ENCODE peak calls at places on chromosomes 3 and 15, in four cellular contexts. B is A549, D is esophagus squamous epithelium, F is H1. A is an unnamed sample.

GRCh38 chr3:1082024-1082633 is 10.7 kb upstream of the CNTN6 start:
- DNase-seq in B (no peak), D (no peak), F (peak), A (no peak)

GRCh38 chr3:175526609-175527280 is 667.6 kb downstream of the NAALADL2 start:
- DNase-seq in B (no peak), D (no peak), F (no peak), A (no peak)

GRCh38 chr3:42705039-42705767 is 2.6 kb upstream of the HHATL start:
- DNase-seq in B (no peak), D (no peak), F (peak), A (peak)

GRCh38 chr15:52787123-52787503 is 3.0 kb downstream of the ONECUT1 start:
- DNase-seq in B (no peak), D (no peak), F (peak), A (no peak)

GRCh38 chr3:127610105-127610504 is 11.9 kb downstream of the MCM2 start:
- DNase-seq in B (no peak), D (no peak), F (no peak), A (no peak)

GRCh38 chr3:194497799-194498575 is 11.2 kb upstream of the ATP13A3 start:
- DNase-seq in B (no peak), D (no peak), F (no peak), A (no peak)

GRCh38 chr15:49962044-49962602 is 156.9 kb downstream of the ATP8B4 start:
- DNase-seq in B (no peak), D (no peak), F (no peak), A (no peak)

GRCh38 chr15:79978260-79978659 is 7.3 kb upstream of the BCL2A1 start:
- DNase-seq in B (no peak), D (no peak), F (no peak), A (no peak)

GRCh38 chr3:180383332-180384020 is 218.5 kb upstream of the TTC14 start:
- DNase-seq in B (no peak), D (no peak), F (no peak), A (no peak)

GRCh38 chr3:21226086-21226485 is 524.9 kb downstream of the ZNF385D start:
- DNase-seq in B (no peak), D (no peak), F (no peak), A (no peak)

GRCh38 chr3:3927965-3928364 is 128.7 kb downstream of the LRRN1 start:
- DNase-seq in B (no peak), D (no peak), F (no peak), A (no peak)

GRCh38 chr3:67018105-67018788 is 20.1 kb downstream of the KBTBD8 start:
- DNase-seq in B (no peak), D (no peak), F (no peak), A (no peak)

GRCh38 chr3:14490831-14491230 is 49.3 kb downstream of the GRIP2 start:
- DNase-seq in B (no peak), D (no peak), F (no peak), A (no peak)

GRCh38 chr15:76730262-76730661 is 174.9 kb downstream of the SCAPER start:
- DNase-seq in B (no peak), D (no peak), F (no peak), A (no peak)

GRCh38 chr3:171815977-171816595 is 5.8 kb upstream of the PLD1 start:
- DNase-seq in B (no peak), D (no peak), F (no peak), A (no peak)

GRCh38 chr3:69326821-69327433 is 59.0 kb downstream of the FRMD4B start:
- DNase-seq in B (no peak), D (no peak), F (no peak), A (no peak)

GRCh38 chr3:33091746-33092145 is 5.2 kb downstream of the GLB1 start:
- DNase-seq in B (no peak), D (no peak), F (no peak), A (no peak)

GRCh38 chr15:83282859-83283812 is 1.3 kb downstream of the BNC1 start:
- DNase-seq in B (no peak), D (no peak), F (peak), A (no peak)

GRCh38 chr15:68204776-68205557 is at the start of gene CALML4:
- DNase-seq in B (no peak), D (no peak), F (no peak), A (peak)

GRCh38 chr3:110265302-110265701 is 806.3 kb upstream of the NECTIN3 start:
- DNase-seq in B (no peak), D (no peak), F (no peak), A (no peak)

GRCh38 chr15:92677998-92678397 is 22.4 kb upstream of the FAM174B start:
- DNase-seq in B (no peak), D (no peak), F (no peak), A (no peak)

GRCh38 chr15:92683511-92683834 is 27.9 kb upstream of the FAM174B start:
- DNase-seq in B (no peak), D (no peak), F (peak), A (no peak)

GRCh38 chr15:92682772-92683510 is 27.4 kb upstream of the FAM174B start:
- DNase-seq in B (no peak), D (no peak), F (no peak), A (no peak)

GRCh38 chr15:92681141-92681622 is 25.6 kb upstream of the FAM174B start:
- DNase-seq in B (no peak), D (no peak), F (no peak), A (peak)
- TF ChIP-seq POLR2A in B (no peak), D (no peak), F (no peak), A (no peak)

DNA sequence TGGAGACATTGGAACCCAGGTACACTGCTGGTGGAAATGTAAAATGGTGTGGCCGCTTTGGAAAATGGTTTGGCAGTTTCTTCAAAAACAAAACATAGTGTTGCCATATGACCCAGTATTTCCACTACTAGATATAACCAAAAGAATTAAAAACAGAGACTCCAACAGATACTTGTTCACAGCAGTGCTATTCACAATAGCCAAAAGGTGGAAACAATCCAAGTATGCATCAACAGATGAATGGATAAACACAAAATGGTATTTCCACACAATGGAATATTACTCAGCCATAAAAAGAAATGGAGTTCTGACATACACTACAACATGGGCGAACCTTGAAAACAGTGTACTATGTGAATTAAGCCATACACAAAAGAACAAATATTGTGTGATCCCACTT is 59.4 kb upstream of the TIMP4 start:
- DNase-seq in B (no peak), D (no peak), F (no peak), A (no peak)
- TF ChIP-seq CTCF in B (no peak), D (no peak), F (no peak), A (no peak)

GRCh38 chr3:156543043-156543555 is 11.8 kb downstream of the SSR3 start:
- DNase-seq in B (no peak), D (no peak), F (no peak), A (no peak)
- H3K4me3 ChIP-seq in B (no peak), D (no peak), F (no peak), A (no peak)

GRCh38 chr3:129121016-129121791 is 400 bp downstream of the RAB43 start:
- DNase-seq in B (no peak), D (no peak), F (no peak), A (no peak)
- TF ChIP-seq POLR2A in B (no peak), D (peak), F (no peak), A (no peak)

GRCh38 chr3:193452338-193452737 is 73.8 kb upstream of the ATP13A5 start:
- DNase-seq in B (no peak), D (no peak), F (no peak), A (no peak)
- TF ChIP-seq CTCF in B (no peak), D (no peak), F (peak), A (no peak)